ENCODE peak calls at places on chromosomes 7 and 10, in five cellular contexts. V, M, N, Y and J are unnamed samples. For H3K4me1, the result is how much of the 10 kb centered on the place peaks cover.

GRCh38 chr10:132199268-132199853 is 12.6 kb downstream of the DPYSL4 start:
- DNase-seq in V (no peak), M (no peak), N (no peak), Y (no peak), J (no peak)

GRCh38 chr10:93468532-93469213 is 13.5 kb downstream of the MYOF start:
- DNase-seq in V (no peak), M (no peak), N (no peak), Y (no peak), J (no peak)

GRCh38 chr10:63210611-63211196 is 77.6 kb downstream of the NRBF2 start:
- DNase-seq in V (no peak), M (no peak), N (no peak), Y (no peak), J (no peak)

GRCh38 chr10:128850647-128851046 is 616.4 kb upstream of the MGMT start:
- DNase-seq in V (no peak), M (no peak), N (no peak), Y (no peak), J (no peak)

GRCh38 chr10:36608866-36609265 is 516.5 kb upstream of the ANKRD30A start:
- DNase-seq in V (no peak), M (no peak), N (no peak), Y (no peak), J (no peak)

GRCh38 chr7:40673285-40673684 is 538.5 kb downstream of the SUGCT start:
- DNase-seq in V (no peak), M (no peak), N (no peak), Y (no peak), J (no peak)

GRCh38 chr10:26855186-26855585 is 5.6 kb downstream of the ABI1 start:
- DNase-seq in V (no peak), M (no peak), N (no peak), Y (no peak), J (no peak)

GRCh38 chr10:90641731-90642130 is 216.1 kb downstream of the HTR7 start:
- DNase-seq in V (no peak), M (no peak), N (no peak), Y (no peak), J (no peak)

GRCh38 chr7:114973147-114973546 is 51.3 kb downstream of the MDFIC start:
- DNase-seq in V (no peak), M (no peak), N (no peak), Y (no peak), J (no peak)

GRCh38 chr7:2709553-2710165 is 21.7 kb downstream of the AMZ1 start:
- DNase-seq in V (peak), M (peak), N (peak), Y (peak), J (peak)

GRCh38 chr10:70272925-70273316 is 10.9 kb downstream of the NPFFR1 start:
- DNase-seq in V (no peak), M (no peak), N (no peak), Y (no peak), J (no peak)

GRCh38 chr7:131371411-131371810 is 43.7 kb downstream of the MKLN1 start:
- DNase-seq in V (no peak), M (no peak), N (no peak), Y (no peak), J (no peak)

GRCh38 chr7:82110146-82110823 is 333.3 kb downstream of the CACNA2D1 start:
- DNase-seq in V (no peak), M (no peak), N (no peak), Y (no peak), J (no peak)

GRCh38 chr7:18574235-18574540 is 78.6 kb downstream of the HDAC9 start:
- DNase-seq in V (no peak), M (no peak), N (no peak), Y (no peak), J (no peak)

GRCh38 chr7:23893172-23893941 is 183.3 kb downstream of the STK31 start:
- DNase-seq in V (no peak), M (no peak), N (no peak), Y (no peak), J (no peak)

GRCh38 chr7:138030679-138031351 is 28.9 kb upstream of the CREB3L2 start:
- DNase-seq in V (no peak), M (no peak), N (no peak), Y (no peak), J (no peak)

GRCh38 chr7:88040694-88041093 is 106.6 kb downstream of the ADAM22 start:
- DNase-seq in V (no peak), M (no peak), N (no peak), Y (no peak), J (no peak)

GRCh38 chr7:29567174-29567573 is 3.5 kb downstream of the PRR15 start:
- DNase-seq in V (no peak), M (no peak), N (no peak), Y (no peak), J (no peak)

GRCh38 chr10:61901829-61902447 is 439 bp downstream of the ARID5B start:
- DNase-seq in V (peak), M (no peak), N (no peak), Y (no peak), J (no peak)

GRCh38 chr7:99047526-99048077 is 96.3 kb downstream of the SMURF1 start:
- DNase-seq in V (no peak), M (no peak), N (no peak), Y (no peak), J (no peak)

GRCh38 chr7:30331338-30331737 is 46.9 kb downstream of the ZNRF2 start:
- DNase-seq in V (no peak), M (no peak), N (no peak), Y (no peak), J (no peak)

GRCh38 chr7:139457153-139457946 is 26.1 kb downstream of the KLRG2 start:
- DNase-seq in V (no peak), M (no peak), N (no peak), Y (no peak), J (no peak)

GRCh38 chr7:50362712-50363282 is 58.3 kb downstream of the IKZF1 start:
- DNase-seq in V (peak), M (no peak), N (no peak), Y (no peak), J (no peak)

GRCh38 chr7:105799006-105799405 is 77.4 kb downstream of the ATXN7L1 start:
- DNase-seq in V (no peak), M (no peak), N (no peak), Y (no peak), J (no peak)

GRCh38 chr10:12344375-12345110 is 4.8 kb upstream of the CAMK1D start:
- DNase-seq in V (no peak), M (no peak), N (no peak), Y (no peak), J (no peak)

GRCh38 chr10:5618042-5618441 is 48.4 kb downstream of the ASB13 start:
- DNase-seq in V (no peak), M (no peak), N (no peak), Y (peak), J (no peak)

GRCh38 chr7:21355406-21355874 is 72.4 kb upstream of the SP4 start:
- DNase-seq in V (peak), M (no peak), N (no peak), Y (no peak), J (no peak)

GRCh38 chr7:50674299-50674698 is 108.4 kb downstream of the GRB10 start:
- DNase-seq in V (no peak), M (no peak), N (no peak), Y (no peak), J (no peak)

GRCh38 chr7:37247881-37248280 is 200.8 kb downstream of the ELMO1 start:
- DNase-seq in V (no peak), M (no peak), N (peak), Y (no peak), J (peak)

GRCh38 chr7:118109607-118110006 is 74.4 kb upstream of the LSM8 start:
- DNase-seq in V (no peak), M (no peak), N (no peak), Y (no peak), J (no peak)

GRCh38 chr7:127047521-127047920 is 205.2 kb downstream of the GRM8 start:
- DNase-seq in V (no peak), M (no peak), N (no peak), Y (no peak), J (no peak)

GRCh38 chr10:13890617-13891541 is 304.1 kb downstream of the PRPF18 start:
- DNase-seq in V (no peak), M (no peak), N (peak), Y (no peak), J (no peak)

GRCh38 chr10:29735628-29736324 is 101.0 kb upstream of the SVIL start:
- DNase-seq in V (peak), M (peak), N (peak), Y (peak), J (peak)

DNA sequence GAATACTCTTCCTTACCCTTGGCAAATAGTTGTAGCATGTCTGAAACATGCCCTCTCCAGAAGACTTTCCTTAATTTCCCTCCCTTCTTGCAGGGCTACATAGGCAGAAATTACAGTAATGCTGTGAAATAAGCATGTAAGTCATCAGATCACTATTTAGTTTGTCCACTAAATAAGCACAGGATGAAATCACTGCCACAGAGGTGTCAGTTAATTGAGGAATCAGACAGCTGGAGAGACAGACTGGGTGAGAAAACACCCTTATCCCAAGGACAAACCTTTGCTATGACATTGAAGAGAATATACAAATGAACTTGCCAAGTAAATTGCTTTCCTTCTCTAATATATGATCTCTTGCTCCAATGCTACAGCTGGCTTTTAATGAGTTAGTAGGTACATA is 129.3 kb downstream of the CHRM2 start:
- DNase-seq in V (no peak), M (no peak), N (no peak), Y (no peak), J (no peak)
- H3K27ac ChIP-seq in V (no peak), M (no peak), N (no peak), Y (no peak), J (no peak)

GRCh38 chr10:75404023-75404334 is 2.4 kb upstream of the ZNF503 start:
- DNase-seq in V (no peak), M (no peak), N (no peak), Y (no peak), J (no peak)

GRCh38 chr10:75406158-75407065 is 4.8 kb upstream of the ZNF503 start:
- DNase-seq in V (no peak), M (no peak), N (no peak), Y (no peak), J (no peak)

GRCh38 chr10:75403144-75404022 is 1.8 kb upstream of the ZNF503 start:
- DNase-seq in V (peak), M (peak), N (no peak), Y (peak), J (peak)

GRCh38 chr10:75405201-75406143 is 3.9 kb upstream of the ZNF503 start:
- DNase-seq in V (peak), M (no peak), N (no peak), Y (peak), J (no peak)

GRCh38 chr10:75404335-75405200 is 3.0 kb upstream of the ZNF503 start:
- DNase-seq in V (peak), M (peak), N (no peak), Y (peak), J (peak)
- H3K4me3 ChIP-seq in V (peak), M (peak), N (peak), Y (peak), J (peak)

GRCh38 chr10:30791197-30791611 is 161.7 kb upstream of the LYZL2 start:
- DNase-seq in V (peak), M (no peak), N (no peak), Y (no peak), J (no peak)
- H3K4me1 ChIP-seq in V (under half), M (under half), N (under half), Y (under half), J (under half)

DNA sequence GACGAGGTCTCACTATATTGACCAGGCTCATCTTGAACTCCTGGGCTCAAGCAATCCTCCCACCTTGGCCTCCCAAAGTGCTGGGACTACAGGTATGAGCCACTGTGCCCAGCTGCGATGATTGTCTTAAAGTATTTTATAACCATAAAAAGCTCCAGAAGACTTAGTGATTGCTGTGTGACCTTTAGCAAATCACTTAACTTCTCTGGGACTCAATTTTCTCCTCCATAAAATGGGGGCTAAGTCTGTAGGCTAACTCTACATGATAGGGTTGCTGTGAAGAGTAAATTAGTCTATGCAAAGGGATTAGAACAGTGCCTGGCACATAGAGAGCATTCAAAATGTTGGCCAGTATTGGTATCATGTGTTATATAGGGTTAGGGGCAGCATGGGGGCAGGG is 42.8 kb downstream of the PPIF start:
- DNase-seq in V (no peak), M (no peak), N (no peak), Y (no peak), J (no peak)
- H3K27ac ChIP-seq in V (peak), M (no peak), N (no peak), Y (no peak), J (no peak)

GRCh38 chr7:27199820-27200760 is at the start of gene HOXA13:
- DNase-seq in V (peak), M (no peak), N (peak), Y (peak), J (no peak)

GRCh38 chr7:27196287-27196739 is 3.6 kb downstream of the HOXA13 start:
- DNase-seq in V (peak), M (peak), N (peak), Y (peak), J (peak)

GRCh38 chr7:27198871-27199801 is 755 bp downstream of the HOXA13 start:
- DNase-seq in V (no peak), M (no peak), N (no peak), Y (peak), J (no peak)

GRCh38 chr7:27197137-27198042 is 2.5 kb downstream of the HOXA13 start:
- DNase-seq in V (no peak), M (no peak), N (no peak), Y (no peak), J (no peak)

GRCh38 chr7:27198138-27198841 is 1.6 kb downstream of the HOXA13 start:
- DNase-seq in V (no peak), M (no peak), N (no peak), Y (peak), J (no peak)
- H3K4me3 ChIP-seq in V (peak), M (no peak), N (peak), Y (peak), J (no peak)

GRCh38 chr10:43199088-43199683 is 60.9 kb downstream of the CSGALNACT2 start:
- DNase-seq in V (no peak), M (no peak), N (no peak), Y (no peak), J (no peak)
- H3K4me1 ChIP-seq in V (under half), M (under half), N (under half), Y (under half), J (under half)